ENCODE peak calls at places on chromosomes 11 and 22, in ten cellular contexts. E, K, L, G, C, W, V, J, T and U are unnamed samples.
A peak's percentile ranks its signal among the peaks of the same experiment; 100 is the strongest.

GRCh38 chr11:66409226-66409625 is 11.6 kb upstream of the NPAS4 start:
- DNase-seq in E (no peak), L (no peak), C (no peak), K (no peak), W (no peak), V (no peak), G (no peak), J (no peak), T (no peak), U (no peak)

GRCh38 chr22:30855266-30855665 is 113.3 kb downstream of the MORC2 start:
- DNase-seq in W (no peak), T (no peak), E (no peak), G (no peak), V (no peak), K (no peak), J (no peak), L (no peak), C (no peak), U (no peak)

GRCh38 chr11:64735860-64736259 is 8.1 kb downstream of the RASGRP2 start:
- DNase-seq in J (no peak), V (no peak), T (no peak), G (no peak), L (no peak), W (no peak), K (no peak), E (no peak), C (no peak), U (no peak)

GRCh38 chr22:42065408-42066132 is 5.0 kb downstream of the NAGA start:
- DNase-seq in G (no peak), T (no peak), J (no peak), V (no peak), W (no peak), K (no peak), C (no peak), L (no peak), E (peak; percentile 77), U (no peak)

GRCh38 chr11:122656631-122657101 is 1.1 kb downstream of the UBASH3B start:
- DNase-seq in G (no peak), C (peak; percentile 32), E (peak; percentile 38), W (peak; percentile 29), K (peak; percentile 32), V (no peak), T (peak; percentile 41), J (peak; percentile 77), L (peak; percentile 36), U (peak; percentile 52)

GRCh38 chr11:11706022-11706421 is 84.2 kb upstream of the GALNT18 start:
- DNase-seq in E (no peak), K (no peak), W (no peak), C (no peak), L (no peak), V (no peak), G (no peak), J (no peak), T (no peak), U (no peak)

GRCh38 chr11:69949327-69949726 is 128.8 kb upstream of the ANO1 start:
- DNase-seq in L (peak; percentile 15), T (no peak), K (no peak), W (peak; percentile 35), E (no peak), J (no peak), C (no peak), G (no peak), V (no peak), U (no peak)

GRCh38 chr11:31808721-31809542 is 2.2 kb downstream of the PAX6 start:
- DNase-seq in K (no peak), C (no peak), L (no peak), T (no peak), V (no peak), J (no peak), G (no peak), W (no peak), E (no peak), U (no peak)

GRCh38 chr11:121478895-121479281 is 26.1 kb upstream of the SORL1-AS1 start:
- DNase-seq in K (no peak), C (no peak), J (no peak), T (no peak), G (no peak), W (no peak), E (no peak), V (no peak), L (no peak), U (no peak)

GRCh38 chr22:42754658-42755057 is 34.0 kb upstream of the A4GALT start:
- DNase-seq in L (no peak), K (no peak), C (no peak), V (no peak), J (no peak), G (no peak), W (no peak), E (no peak), T (no peak), U (no peak)

GRCh38 chr22:20186871-20187546 is 36.2 kb upstream of the CCDC188 start:
- DNase-seq in G (no peak), L (no peak), K (no peak), J (no peak), V (no peak), T (no peak), E (no peak), W (no peak), C (no peak), U (no peak)

GRCh38 chr11:112226062-112226921 is at the start of gene PTS:
- DNase-seq in W (peak; percentile 82), L (peak; percentile 86), T (peak; percentile 89), K (peak; percentile 78), V (peak; percentile 70), C (peak; percentile 74), G (peak; percentile 86), J (peak; percentile 94), E (peak; percentile 85), U (peak; percentile 87)

GRCh38 chr11:6992457-6993431 is 27.4 kb downstream of the ZNF214 start:
- DNase-seq in G (no peak), L (no peak), K (no peak), T (no peak), E (no peak), C (no peak), W (no peak), V (no peak), J (no peak), U (no peak)

GRCh38 chr11:11391796-11392195 is 38.7 kb upstream of the CSNK2A3 start:
- DNase-seq in J (no peak), L (no peak), C (no peak), G (no peak), V (no peak), E (no peak), K (no peak), W (no peak), T (no peak), U (no peak)

GRCh38 chr11:22193348-22194051 is 615 bp downstream of the ANO5 start:
- DNase-seq in W (peak; percentile 19), G (peak; percentile 29), L (peak; percentile 22), C (peak; percentile 47), T (peak; percentile 18), V (no peak), E (peak; percentile 49), J (peak; percentile 77), K (no peak), U (no peak)

GRCh38 chr11:44989831-44990566 is 39.3 kb upstream of the TP53I11 start:
- DNase-seq in V (no peak), C (no peak), L (peak; percentile 86), E (no peak), J (peak; percentile 88), W (no peak), T (peak; percentile 85), G (no peak), K (no peak), U (no peak)

GRCh38 chr11:3213659-3214419 is 4.8 kb downstream of the MRGPRG start:
- DNase-seq in G (no peak), V (peak; percentile 8), L (peak; percentile 9), J (peak; percentile 32), W (no peak), T (no peak), E (no peak), C (no peak), K (no peak), U (no peak)

GRCh38 chr11:75499423-75500305 is 26.1 kb downstream of the GDPD5 start:
- DNase-seq in W (peak; percentile 83), C (no peak), K (no peak), L (peak; percentile 38), V (peak; percentile 76), E (no peak), J (no peak), G (peak; percentile 47), T (no peak), U (no peak)

DNA sequence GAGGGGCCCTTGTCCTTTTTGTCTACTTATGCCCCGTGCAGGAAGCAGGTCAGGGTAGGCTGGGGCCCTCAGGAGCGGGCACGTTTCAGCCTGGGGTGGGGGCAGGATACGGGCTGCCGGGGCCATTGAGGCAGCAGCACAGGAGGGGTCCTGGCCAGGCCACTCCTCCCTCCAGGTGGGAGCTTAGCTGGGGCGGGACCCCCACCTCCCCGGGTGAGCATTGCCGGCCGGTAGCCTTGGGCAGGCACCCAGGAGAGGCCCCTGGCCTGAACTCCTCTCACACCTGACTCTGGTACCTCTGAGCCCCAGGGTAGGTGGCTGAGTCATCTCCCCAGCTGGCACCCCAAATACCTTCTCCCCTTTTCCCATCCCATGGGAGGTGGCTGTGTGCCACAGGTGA is 5.0 kb upstream of the MUC6 start:
- DNase-seq in G (no peak), J (peak; percentile 73), C (no peak), T (no peak), W (no peak), K (no peak), E (no peak), L (no peak), V (no peak), U (no peak)
- H3K4me3 ChIP-seq in G (no peak overlapping the region), J (no peak overlapping the region), C (no peak overlapping the region), T (no peak overlapping the region), W (no peak overlapping the region), K (no peak overlapping the region), E (no peak overlapping the region), L (no peak overlapping the region), V (no peak overlapping the region), U (no peak overlapping the region)

GRCh38 chr11:125662689-125663088 is 18.0 kb downstream of the ACRV1 start:
- DNase-seq in V (no peak), E (no peak), C (no peak), T (no peak), K (no peak), L (no peak), W (no peak), G (no peak), J (no peak), U (no peak)
- H3K36me3 ChIP-seq in V (no peaks in the 10 kb centered on the region), E (peaks cover 32% of the 10 kb centered on the region), C (peaks cover 11% of the 10 kb centered on the region), T (no peaks in the 10 kb centered on the region), K (no peaks in the 10 kb centered on the region), L (no peaks in the 10 kb centered on the region), W (no peaks in the 10 kb centered on the region), G (no peaks in the 10 kb centered on the region), J (no peaks in the 10 kb centered on the region), U (no peaks in the 10 kb centered on the region)

GRCh38 chr22:38453065-38453672 is 1.8 kb downstream of the KCNJ4 start:
- DNase-seq in K (no peak), C (no peak), V (no peak), T (no peak), W (no peak), L (no peak), E (no peak), G (no peak), J (no peak), U (no peak)
- H3K27me3 ChIP-seq in K (no peaks in the 10 kb centered on the region), C (peaks cover 36% of the 10 kb centered on the region), V (peaks cover 66% of the 10 kb centered on the region), T (no peaks in the 10 kb centered on the region), W (peaks cover 95% of the 10 kb centered on the region), L (peaks cover 93% of the 10 kb centered on the region), E (no peaks in the 10 kb centered on the region), G (no peaks in the 10 kb centered on the region), J (no peaks in the 10 kb centered on the region), U (peaks cover 34% of the 10 kb centered on the region)

DNA sequence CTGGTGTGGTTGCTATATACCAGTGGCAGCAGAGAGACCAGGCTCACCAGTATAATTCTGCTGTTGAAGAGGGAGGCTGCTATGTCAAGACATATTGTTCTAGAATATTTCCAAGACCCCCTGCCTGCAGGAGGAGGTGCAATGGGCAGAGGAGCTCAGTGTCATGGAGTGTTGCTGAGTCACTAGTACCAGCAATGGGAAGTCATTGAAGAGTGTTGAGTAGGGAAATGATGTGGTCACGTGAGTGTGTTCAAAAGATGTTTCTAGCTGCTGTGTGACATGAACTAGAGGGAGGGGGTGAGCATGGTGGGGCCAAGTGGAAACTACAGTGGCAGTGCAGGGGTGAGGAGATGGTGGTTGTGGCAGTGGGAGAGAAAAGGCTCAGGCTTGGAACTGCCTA is 76.3 kb upstream of the BIRC3 start:
- DNase-seq in T (no peak), J (no peak), L (no peak), V (no peak), W (no peak), C (no peak), K (no peak), E (no peak), G (no peak), U (no peak)
- H3K4me3 ChIP-seq in T (no peak overlapping the region), J (no peak overlapping the region), L (no peak overlapping the region), V (no peak overlapping the region), W (no peak overlapping the region), C (peak overlapping the region; percentile 42), K (no peak overlapping the region), E (no peak overlapping the region), G (no peak overlapping the region), U (no peak overlapping the region)